ENCODE peak calls at places on chromosomes 4 and X, in ten cellular contexts. O is CD8-positive, alpha-beta memory T cell; X is ureter; Q is AG20443; J is stimulated activated CD8-positive, alpha-beta memory T cell treated with anti-CD3 and anti-CD28 coated beads, Interleukin-7, amount 100 ng/mL, for 48 hours; V is posterior cingulate gyrus; L is activated naive CD4-positive, alpha-beta T cell treated with anti-CD3 and anti-CD28 coated beads, Interleukin-2, amount 10 ng/mL, durations not matched to agents 7 days and 5 days; Z is amniotic epithelial cell; T is T-helper 2 cell; E is NCI-H510A treated with DMSO at 0.1 percent for 48 hours. M is an unnamed sample.

GRCh38 chr4:162565730-162566129 is 401.9 kb upstream of the FSTL5 start:
- DNase-seq in O (no peak), X (no peak), Q (no peak), J (no peak), V (no peak), L (no peak), Z (no peak), T (no peak), E (no peak), M (no peak)

GRCh38 chrX:69107747-69108410 is 57.4 kb downstream of the PJA1 start:
- DNase-seq in O (no peak), X (no peak), Q (no peak), J (no peak), V (no peak), L (no peak), Z (no peak), T (no peak), E (no peak), M (no peak)

GRCh38 chrX:69170319-69170718 is 5.1 kb upstream of the PJA1 start:
- DNase-seq in O (no peak), X (no peak), Q (no peak), J (no peak), V (no peak), L (no peak), Z (no peak), T (no peak), E (no peak), M (no peak)

GRCh38 chrX:20060961-20061868 is 55.5 kb downstream of the MAP7D2 start:
- DNase-seq in O (no peak), X (no peak), Q (no peak), J (no peak), V (no peak), L (peak), Z (no peak), T (no peak), E (no peak), M (no peak)

GRCh38 chrX:19885732-19886131 is 1.7 kb downstream of the SH3KBP1 start:
- DNase-seq in O (no peak), X (no peak), Q (no peak), J (no peak), V (no peak), L (no peak), Z (no peak), T (no peak), E (no peak), M (no peak)

GRCh38 chrX:149470960-149471359 is 34.1 kb downstream of the IDS start:
- DNase-seq in O (peak), X (peak), Q (peak), J (peak), V (peak), L (peak), Z (peak), T (peak), E (peak), M (peak)

GRCh38 chr4:38982356-38983095 is 49.7 kb downstream of the TMEM156 start:
- DNase-seq in O (no peak), X (no peak), Q (no peak), J (no peak), V (no peak), L (no peak), Z (peak), T (no peak), E (no peak), M (no peak)

GRCh38 chr4:172758586-172759340 is 409.8 kb upstream of the GALNT7 start:
- DNase-seq in O (no peak), X (no peak), Q (no peak), J (no peak), V (no peak), L (no peak), Z (peak), T (no peak), E (no peak), M (no peak)

GRCh38 chr4:84530449-84530848 is 31.4 kb upstream of the NKX6-1 start:
- DNase-seq in O (no peak), X (no peak), Q (no peak), J (no peak), V (no peak), L (no peak), Z (peak), T (no peak), E (no peak), M (no peak)

GRCh38 chr4:1862055-1862911 is 6.3 kb upstream of the LETM1 start:
- DNase-seq in O (peak), X (no peak), Q (no peak), J (no peak), V (no peak), L (peak), Z (no peak), T (no peak), E (no peak), M (no peak)

GRCh38 chr4:164169591-164169990 is 584.3 kb upstream of the SMIM31 start:
- DNase-seq in O (no peak), X (no peak), Q (no peak), J (no peak), V (no peak), L (no peak), Z (peak), T (no peak), E (no peak), M (no peak)

GRCh38 chr4:88979292-88979691 is 77.7 kb downstream of the FAM13A start:
- DNase-seq in O (no peak), X (no peak), Q (no peak), J (no peak), V (no peak), L (no peak), Z (peak), T (no peak), E (no peak), M (no peak)

GRCh38 chrX:16828126-16828908 is 41.8 kb downstream of the RBBP7 start:
- DNase-seq in O (no peak), X (peak), Q (no peak), J (no peak), V (no peak), L (no peak), Z (peak), T (no peak), E (no peak), M (no peak)

GRCh38 chr4:185779520-185779919 is 32.5 kb downstream of the SORBS2 start:
- DNase-seq in O (no peak), X (no peak), Q (no peak), J (no peak), V (no peak), L (no peak), Z (no peak), T (no peak), E (no peak), M (no peak)

GRCh38 chr4:184843984-184844554 is 18.3 kb upstream of the ACSL1 start:
- DNase-seq in O (no peak), X (no peak), Q (no peak), J (no peak), V (no peak), L (no peak), Z (peak), T (no peak), E (no peak), M (no peak)

GRCh38 chrX:11609109-11609508 is 56.6 kb downstream of the ARHGAP6 start:
- DNase-seq in O (no peak), X (no peak), Q (no peak), J (no peak), V (no peak), L (no peak), Z (no peak), T (no peak), E (no peak), M (no peak)

GRCh38 chr4:52244103-52244772 is 193.1 kb downstream of the SPATA18 start:
- DNase-seq in O (no peak), X (no peak), Q (no peak), J (no peak), V (no peak), L (no peak), Z (no peak), T (no peak), E (no peak), M (no peak)

GRCh38 chr4:31104596-31104995 is 384.4 kb downstream of the PCDH7 start:
- DNase-seq in O (no peak), X (no peak), Q (no peak), J (no peak), V (no peak), L (no peak), Z (no peak), T (no peak), E (no peak), M (no peak)

GRCh38 chr4:7924570-7924969 is 15.1 kb downstream of the AFAP1 start:
- DNase-seq in O (no peak), X (no peak), Q (no peak), J (no peak), V (no peak), L (no peak), Z (no peak), T (no peak), E (peak), M (no peak)

GRCh38 chr4:2793920-2794706 is 1.2 kb downstream of the SH3BP2 start:
- DNase-seq in O (no peak), X (peak), Q (no peak), J (no peak), V (no peak), L (no peak), Z (peak), T (no peak), E (no peak), M (no peak)

GRCh38 chrX:74922922-74923321 is 2.3 kb downstream of the NEXMIF start:
- DNase-seq in O (no peak), X (no peak), Q (no peak), J (no peak), V (no peak), L (no peak), Z (no peak), T (no peak), E (no peak), M (no peak)

GRCh38 chr4:16707874-16708273 is 190.6 kb downstream of the LDB2 start:
- DNase-seq in O (no peak), X (no peak), Q (peak), J (no peak), V (no peak), L (no peak), Z (peak), T (no peak), E (no peak), M (no peak)

GRCh38 chrX:106780259-106780658 is 22.2 kb upstream of the TBC1D8B start:
- DNase-seq in O (no peak), X (no peak), Q (no peak), J (no peak), V (no peak), L (no peak), Z (no peak), T (no peak), E (no peak), M (no peak)

GRCh38 chr4:135672202-135672601 is 1470.6 kb upstream of the PABPC4L start:
- DNase-seq in O (no peak), X (no peak), Q (no peak), J (no peak), V (no peak), L (no peak), Z (peak), T (no peak), E (no peak), M (no peak)

GRCh38 chrX:107673933-107674479 is 45.7 kb downstream of the PRPS1 start:
- DNase-seq in O (peak), X (peak), Q (no peak), J (peak), V (no peak), L (peak), Z (peak), T (peak), E (no peak), M (no peak)

GRCh38 chr4:12761694-12762093 is 722.4 kb downstream of the RAB28 start:
- DNase-seq in O (no peak), X (no peak), Q (no peak), J (no peak), V (no peak), L (no peak), Z (no peak), T (no peak), E (no peak), M (no peak)

GRCh38 chr4:55444822-55445221 is 49.1 kb downstream of the TMEM165 start:
- DNase-seq in O (no peak), X (no peak), Q (peak), J (no peak), V (no peak), L (no peak), Z (peak), T (no peak), E (no peak), M (no peak)

GRCh38 chr4:135601351-135601750 is 1399.8 kb upstream of the PABPC4L start:
- DNase-seq in O (no peak), X (no peak), Q (no peak), J (no peak), V (no peak), L (no peak), Z (peak), T (no peak), E (no peak), M (no peak)

GRCh38 chr4:61200195-61200990 is at the start of gene ADGRL3:
- DNase-seq in O (no peak), X (no peak), Q (peak), J (no peak), V (peak), L (no peak), Z (peak), T (no peak), E (peak), M (peak)

GRCh38 chr4:1019726-1020470 is 8.5 kb downstream of the FGFRL1 start:
- DNase-seq in O (no peak), X (no peak), Q (no peak), J (no peak), V (no peak), L (no peak), Z (no peak), T (no peak), E (no peak), M (no peak)

GRCh38 chr4:154164931-154165839 is 326.4 kb downstream of the DCHS2 start:
- DNase-seq in O (no peak), X (peak), Q (peak), J (peak), V (no peak), L (no peak), Z (peak), T (no peak), E (no peak), M (no peak)

GRCh38 chr4:82758701-82759685 is 39.6 kb downstream of the SCD5 start:
- DNase-seq in O (no peak), X (no peak), Q (no peak), J (no peak), V (peak), L (no peak), Z (no peak), T (no peak), E (no peak), M (peak)

GRCh38 chr4:66273110-66273509 is 602.8 kb upstream of the EPHA5 start:
- DNase-seq in O (no peak), X (no peak), Q (no peak), J (no peak), V (no peak), L (no peak), Z (no peak), T (no peak), E (peak), M (no peak)

GRCh38 chr4:36281384-36282106 is at the start of gene DTHD1:
- DNase-seq in O (peak), X (no peak), Q (no peak), J (peak), V (no peak), L (no peak), Z (no peak), T (no peak), E (no peak), M (no peak)

GRCh38 chr4:76459291-76459723 is 24.3 kb downstream of the SHROOM3 start:
- DNase-seq in O (no peak), X (no peak), Q (peak), J (no peak), V (no peak), L (no peak), Z (peak), T (no peak), E (no peak), M (no peak)

GRCh38 chrX:64977830-64978229 is 1.6 kb upstream of the ZC4H2 start:
- DNase-seq in O (no peak), X (no peak), Q (peak), J (no peak), V (no peak), L (no peak), Z (peak), T (no peak), E (no peak), M (no peak)

GRCh38 chrX:40132751-40133150 is 35.0 kb upstream of the BCOR start:
- DNase-seq in O (no peak), X (peak), Q (peak), J (no peak), V (no peak), L (no peak), Z (peak), T (no peak), E (no peak), M (no peak)